ENCODE peak calls at places on chromosomes 16 and 17, in seven cellular contexts. Z, C, H, L, R, B and P are unnamed samples.

GRCh38 chr16:83143788-83144187 is 517.0 kb downstream of the CDH13 start:
- DNase-seq in H (no peak), R (no peak), B (no peak), C (peak; percentile 49), L (no peak), Z (peak; percentile 82), P (peak; percentile 98)

GRCh38 chr17:8472663-8473062 is 37.0 kb downstream of the NDEL1 start:
- DNase-seq in B (no peak), C (no peak), Z (no peak), H (no peak), R (no peak), L (no peak), P (no peak)

GRCh38 chr17:76706817-76707216 is 3.9 kb downstream of the MXRA7 start:
- DNase-seq in B (peak; percentile 84), C (no peak), H (no peak), Z (no peak), L (no peak), R (no peak), P (no peak)

GRCh38 chr17:69506489-69506888 is 92.0 kb downstream of the MAP2K6 start:
- DNase-seq in Z (no peak), L (no peak), C (peak; percentile 15), B (no peak), R (no peak), H (no peak), P (peak; percentile 49)

GRCh38 chr16:71916397-71916920 is 21.1 kb downstream of the IST1 start:
- DNase-seq in B (no peak), L (no peak), Z (peak; percentile 57), C (no peak), R (no peak), H (no peak), P (no peak)

GRCh38 chr16:4989391-4990006 is 31.4 kb downstream of the SEC14L5 start:
- DNase-seq in R (no peak), B (no peak), C (no peak), H (no peak), Z (no peak), L (no peak), P (peak; percentile 16)

GRCh38 chr16:66605177-66605999 is 884 bp downstream of the CMTM3 start:
- DNase-seq in L (peak; percentile 61), H (peak; percentile 66), C (peak; percentile 65), Z (peak; percentile 34), R (peak; percentile 54), B (peak; percentile 57), P (peak; percentile 67)

GRCh38 chr16:78962457-78962929 is 638.0 kb downstream of the MAF start:
- DNase-seq in B (no peak), H (no peak), R (no peak), Z (no peak), C (no peak), L (no peak), P (no peak)

GRCh38 chr16:57224651-57225335 is 20.3 kb upstream of the ARL2BP start:
- DNase-seq in Z (no peak), R (no peak), H (no peak), C (no peak), B (peak; percentile 81), L (no peak), P (no peak)

GRCh38 chr17:82022310-82022980 is at the start of gene CENPX:
- DNase-seq in H (no peak), L (no peak), Z (no peak), C (no peak), B (peak; percentile 99), R (peak; percentile 43), P (no peak)

GRCh38 chr17:28944862-28945741 is 6.2 kb downstream of the PHF12 start:
- DNase-seq in B (no peak), H (no peak), R (no peak), L (no peak), Z (peak; percentile 54), C (no peak), P (no peak)

GRCh38 chr16:1441391-1441829 is 2.9 kb downstream of the CCDC154 start:
- DNase-seq in C (no peak), L (no peak), R (no peak), H (no peak), Z (no peak), B (no peak), P (no peak)

GRCh38 chr16:84808812-84809211 is 11.0 kb upstream of the CRISPLD2 start:
- DNase-seq in H (no peak), R (no peak), L (no peak), C (no peak), B (no peak), Z (no peak), P (no peak)

GRCh38 chr17:74042744-74043486 is 160.6 kb upstream of the RPL38 start:
- DNase-seq in Z (peak; percentile 33), R (no peak), L (no peak), H (no peak), C (peak; percentile 32), B (peak; percentile 63), P (peak; percentile 91)

GRCh38 chr16:57235128-57236092 is 9.6 kb upstream of the ARL2BP start:
- DNase-seq in H (no peak), B (no peak), L (no peak), Z (peak; percentile 87), R (no peak), C (peak; percentile 56), P (peak; percentile 38)

GRCh38 chr16:25449802-25450201 is 192.2 kb upstream of the ZKSCAN2 start:
- DNase-seq in R (no peak), L (no peak), H (no peak), C (no peak), Z (no peak), B (no peak), P (no peak)

GRCh38 chr17:59451706-59452105 is 113.7 kb upstream of the DHX40 start:
- DNase-seq in R (no peak), H (no peak), B (peak; percentile 92), L (peak; percentile 46), Z (peak; percentile 77), C (peak; percentile 69), P (peak; percentile 62)

GRCh38 chr16:51276335-51276734 is 125.3 kb upstream of the SALL1 start:
- DNase-seq in H (no peak), L (no peak), Z (no peak), B (no peak), C (peak; percentile 13), R (no peak), P (no peak)

GRCh38 chr16:59950431-59950830 is 1216.3 kb upstream of the GOT2 start:
- DNase-seq in R (no peak), C (no peak), Z (no peak), L (no peak), B (no peak), H (no peak), P (no peak)

GRCh38 chr17:13513039-13513405 is 88.7 kb downstream of the HS3ST3A1 start:
- DNase-seq in B (peak; percentile 0), R (no peak), Z (peak; percentile 27), C (peak; percentile 17), L (no peak), H (no peak), P (no peak)

GRCh38 chr16:88784074-88784855 is 755 bp downstream of the PIEZO1 start:
- DNase-seq in L (peak; percentile 64), R (no peak), H (peak; percentile 83), B (peak; percentile 87), Z (peak; percentile 72), C (peak; percentile 86), P (peak; percentile 87)

GRCh38 chr17:40106089-40106759 is 5.8 kb upstream of the NR1D1 start:
- DNase-seq in C (no peak), Z (no peak), B (no peak), R (no peak), L (no peak), H (no peak), P (no peak)

GRCh38 chr16:53898993-53899392 is 195.0 kb downstream of the FTO start:
- DNase-seq in C (no peak), H (no peak), Z (no peak), R (no peak), L (no peak), B (no peak), P (no peak)
- H2BK5ac ChIP-seq in C (no peak overlapping the region), H (no peak overlapping the region), Z (no peak overlapping the region), R (no peak overlapping the region), L (no peak overlapping the region), B (no peak overlapping the region), P (no peak overlapping the region)

GRCh38 chr17:43210576-43210975 is 1.1 kb upstream of the TMEM106A start:
- DNase-seq in C (no peak), B (peak; percentile 7), L (no peak), R (no peak), H (no peak), Z (no peak), P (no peak)

GRCh38 chr17:43213545-43213944 is 1.9 kb downstream of the TMEM106A start:
- DNase-seq in B (no peak), C (no peak), H (no peak), L (no peak), Z (no peak), R (no peak), P (no peak)

GRCh38 chr17:43211480-43212402 is at the start of gene TMEM106A:
- DNase-seq in H (peak; percentile 85), C (peak; percentile 91), L (peak; percentile 89), Z (peak; percentile 85), B (peak; percentile 96), R (peak; percentile 52), P (peak; percentile 87)

GRCh38 chr17:43211123-43211479 is 574 bp upstream of the TMEM106A start:
- DNase-seq in L (no peak), Z (no peak), C (no peak), R (no peak), H (no peak), B (peak; percentile 10), P (no peak)

DNA sequence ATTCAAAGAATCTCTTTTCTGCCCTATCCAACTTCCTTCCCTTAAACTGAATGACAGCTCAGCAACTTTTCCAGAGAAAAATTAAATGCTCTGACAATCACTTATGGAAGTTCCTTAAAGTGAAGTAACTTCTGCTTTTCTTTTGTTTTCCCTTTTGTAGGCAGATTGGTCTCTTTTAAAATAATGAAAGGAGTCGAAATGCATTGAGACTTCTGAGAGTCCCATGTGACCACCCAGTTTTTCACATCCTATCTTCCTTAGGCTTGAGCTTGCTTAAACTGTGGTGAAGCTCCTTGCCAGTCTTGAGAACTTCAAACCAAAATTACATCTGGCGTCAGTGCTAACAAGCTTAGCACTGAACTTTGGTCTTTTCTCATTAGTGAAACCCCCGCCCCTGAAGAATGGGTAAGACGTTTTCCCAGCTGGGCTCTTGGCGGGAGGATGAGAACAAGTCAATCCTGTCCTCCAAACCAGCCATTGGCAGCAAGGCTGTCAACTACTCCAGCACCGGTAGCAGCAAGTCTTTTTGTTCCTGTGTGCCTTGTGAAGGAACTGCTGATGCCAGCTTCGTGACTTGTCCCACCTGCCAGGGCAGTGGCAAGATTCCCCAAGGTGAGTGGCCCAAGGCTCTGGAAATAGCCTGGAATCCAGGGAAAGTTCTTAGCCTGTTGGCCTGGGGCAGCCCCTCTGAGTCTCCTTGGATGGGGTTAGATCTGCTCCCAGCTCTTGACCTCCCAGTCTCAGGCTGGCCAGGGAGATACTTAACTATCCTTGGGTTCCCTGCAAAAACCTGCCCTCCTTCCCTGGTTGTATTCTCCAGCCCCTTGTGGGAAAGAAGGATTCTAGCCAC is 1.2 kb downstream of the TMEM106A start:
- DNase-seq in C (no peak), B (peak; percentile 23), H (no peak), Z (no peak), L (no peak), R (no peak), P (no peak)
- H3K4me2 ChIP-seq in C (peak overlapping the region; percentile 88), B (peak overlapping the region; percentile 83), H (peak overlapping the region; percentile 91), Z (peak overlapping the region; percentile 94), L (peak overlapping the region; percentile 70), R (no peak overlapping the region), P (peak overlapping the region; percentile 59)

GRCh38 chr17:50534979-50535326 is 2.4 kb downstream of the EPN3 start:
- DNase-seq in R (no peak), Z (no peak), H (no peak), L (no peak), B (no peak), C (no peak), P (no peak)
- H4K8ac ChIP-seq in R (no peak overlapping the region), Z (no peak overlapping the region), H (no peak overlapping the region), L (no peak overlapping the region), B (peak overlapping the region; percentile 51), C (no peak overlapping the region), P (no peak overlapping the region)

GRCh38 chr17:7436556-7437368 is 1.5 kb downstream of the TMEM102 start:
- DNase-seq in R (peak; percentile 83), C (peak; percentile 73), B (peak; percentile 97), Z (peak; percentile 75), L (peak; percentile 94), H (peak; percentile 87), P (peak; percentile 95)
- H2BK5ac ChIP-seq in R (no peak overlapping the region), C (no peak overlapping the region), B (no peak overlapping the region), Z (no peak overlapping the region), L (no peak overlapping the region), H (peak overlapping the region; percentile 63), P (no peak overlapping the region)